ENCODE peak calls at places on chromosomes 12 and 14, in ten cellular contexts. Y is IMR-90, I is HAP-1, M is GM06990, L is H7, Z is Karpas-422, D is lower lobe of right lung, V is MG63, A is mesenchymal stem cell, N is sigmoid colon. J is an unnamed sample.

GRCh38 chr12:58657175-58657574 is 263.1 kb downstream of the LRIG3 start:
- DNase-seq in Y (no peak), I (no peak), M (no peak), L (no peak), Z (no peak), D (no peak), V (no peak), A (no peak), N (no peak), J (no peak)

GRCh38 chr14:69980457-69981414 is 101.5 kb downstream of the SMOC1 start:
- DNase-seq in Y (no peak), I (no peak), M (no peak), L (no peak), Z (no peak), D (no peak), V (no peak), A (no peak), N (no peak), J (no peak)

GRCh38 chr14:66514206-66514605 is 6.3 kb downstream of the GPHN start:
- DNase-seq in Y (no peak), I (no peak), M (no peak), L (no peak), Z (no peak), D (no peak), V (no peak), A (peak; percentile 25), N (no peak), J (no peak)

GRCh38 chr12:49635656-49636055 is 12.3 kb downstream of the PRPF40B start:
- DNase-seq in Y (no peak), I (no peak), M (no peak), L (no peak), Z (no peak), D (no peak), V (no peak), A (no peak), N (no peak), J (no peak)

GRCh38 chr14:69261761-69262331 is 1.9 kb downstream of the GALNT16 start:
- DNase-seq in Y (peak; percentile 15), I (no peak), M (no peak), L (peak; percentile 57), Z (no peak), D (no peak), V (no peak), A (no peak), N (no peak), J (no peak)

GRCh38 chr14:60092516-60092915 is 793 bp downstream of the PCNX4 start:
- DNase-seq in Y (peak; percentile 41), I (no peak), M (peak; percentile 5), L (no peak), Z (peak; percentile 83), D (no peak), V (no peak), A (peak; percentile 54), N (no peak), J (no peak)

GRCh38 chr12:49482095-49483051 is 56.5 kb upstream of the KCNH3 start:
- DNase-seq in Y (peak; percentile 39), I (no peak), M (no peak), L (no peak), Z (no peak), D (no peak), V (peak; percentile 58), A (no peak), N (no peak), J (peak; percentile 72)

GRCh38 chr12:103672401-103673119 is 85.5 kb downstream of the STAB2 start:
- DNase-seq in Y (peak; percentile 30), I (no peak), M (no peak), L (no peak), Z (no peak), D (no peak), V (peak; percentile 15), A (no peak), N (no peak), J (no peak)

GRCh38 chr14:24065408-24065807 is 6.0 kb upstream of the CPNE6 start:
- DNase-seq in Y (no peak), I (no peak), M (no peak), L (peak; percentile 43), Z (no peak), D (no peak), V (no peak), A (no peak), N (no peak), J (no peak)

GRCh38 chr14:96085369-96085768 is 46.2 kb downstream of the C14orf132 start:
- DNase-seq in Y (no peak), I (no peak), M (no peak), L (no peak), Z (peak; percentile 83), D (no peak), V (no peak), A (no peak), N (peak; percentile 13), J (no peak)

GRCh38 chr14:50961606-50962259 is 17.4 kb upstream of the PYGL start:
- DNase-seq in Y (peak; percentile 97), I (peak; percentile 77), M (no peak), L (no peak), Z (no peak), D (no peak), V (no peak), A (peak; percentile 95), N (no peak), J (no peak)
- H3K4me3 ChIP-seq in Y (peak overlapping the region; percentile 17), I (peak overlapping the region; percentile 8), M (no peak overlapping the region), L (no peak overlapping the region), Z (no peak overlapping the region), D (no peak overlapping the region), V (no peak overlapping the region), A (no peak overlapping the region), N (no peak overlapping the region), J (no peak overlapping the region)

GRCh38 chr14:74893614-74894091 is 11.9 kb downstream of the DLST start:
- DNase-seq in Y (no peak), I (no peak), M (no peak), L (no peak), Z (no peak), D (no peak), V (no peak), A (no peak), N (no peak), J (no peak)

GRCh38 chr14:74896400-74896799 is 14.7 kb downstream of the DLST start:
- DNase-seq in Y (no peak), I (no peak), M (no peak), L (no peak), Z (no peak), D (no peak), V (no peak), A (no peak), N (no peak), J (peak; percentile 13)

GRCh38 chr14:74898083-74898482 is 16.4 kb downstream of the DLST start:
- DNase-seq in Y (no peak), I (no peak), M (no peak), L (no peak), Z (no peak), D (no peak), V (no peak), A (no peak), N (no peak), J (no peak)

GRCh38 chr14:74898694-74899093 is 17.0 kb downstream of the DLST start:
- DNase-seq in Y (no peak), I (no peak), M (no peak), L (no peak), Z (no peak), D (no peak), V (no peak), A (no peak), N (no peak), J (no peak)

GRCh38 chr14:74897642-74898041 is 15.9 kb downstream of the DLST start:
- DNase-seq in Y (no peak), I (no peak), M (no peak), L (no peak), Z (no peak), D (no peak), V (no peak), A (no peak), N (no peak), J (no peak)
- H3K36me3 ChIP-seq in Y (peaks cover 79% of the 10 kb centered on the region), I (peaks cover 100% of the 10 kb centered on the region), M (peaks cover 34% of the 10 kb centered on the region), L (peaks cover 74% of the 10 kb centered on the region), Z (peaks cover 91% of the 10 kb centered on the region), D (peaks cover 100% of the 10 kb centered on the region), V (peaks cover 50% of the 10 kb centered on the region), A (peaks cover 68% of the 10 kb centered on the region), N (peaks cover 96% of the 10 kb centered on the region), J (peaks cover 53% of the 10 kb centered on the region)

DNA sequence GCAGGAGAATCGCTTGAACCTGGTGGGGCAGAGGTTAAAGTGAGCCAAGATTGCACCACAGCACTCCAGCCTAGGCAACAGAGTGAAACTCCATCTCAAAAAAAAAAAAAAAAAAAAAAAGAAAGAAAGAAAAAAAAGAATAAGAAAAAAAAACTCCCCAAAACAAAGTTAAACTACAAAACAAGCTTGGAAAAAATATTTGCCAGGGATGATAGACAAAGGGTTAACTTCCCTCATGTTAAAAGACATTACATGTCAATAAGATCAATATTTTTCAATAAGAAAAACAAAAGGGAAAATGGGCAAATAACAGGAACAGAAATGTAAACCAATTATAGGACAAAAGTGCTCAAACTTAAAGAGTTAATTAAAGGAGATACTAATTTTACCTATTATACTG is 26.4 kb upstream of the HIGD1C start:
- DNase-seq in Y (no peak), I (no peak), M (no peak), L (no peak), Z (no peak), D (no peak), V (no peak), A (no peak), N (no peak), J (no peak)
- H3K4me3 ChIP-seq in Y (no peak overlapping the region), I (peak overlapping the region; percentile 36), M (peak overlapping the region; percentile 54), L (peak overlapping the region; percentile 57), Z (peak overlapping the region; percentile 93), D (peak overlapping the region; percentile 84), V (no peak overlapping the region), A (no peak overlapping the region), N (peak overlapping the region; percentile 78), J (no peak overlapping the region)

DNA sequence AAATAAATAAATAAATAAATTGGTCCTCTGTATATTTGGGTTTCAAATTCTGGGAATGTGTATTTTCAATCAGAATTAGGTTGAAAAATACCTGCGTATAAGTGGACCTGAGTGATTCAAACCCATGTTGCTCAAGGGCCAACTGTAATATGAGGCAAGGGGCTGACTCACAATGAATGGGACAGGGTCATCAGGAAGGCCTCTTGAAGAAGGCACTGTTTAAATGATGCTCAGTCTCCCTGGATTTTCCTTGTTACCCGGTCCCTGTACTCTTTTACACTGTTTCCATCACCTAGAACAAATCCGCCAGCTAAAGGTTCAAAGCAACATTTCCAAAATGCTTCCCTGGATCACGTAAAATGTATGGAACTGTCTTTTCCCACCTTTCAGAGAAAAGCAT is 3.8 kb downstream of the PSMB5 start:
- DNase-seq in Y (peak; percentile 40), I (no peak), M (no peak), L (no peak), Z (no peak), D (no peak), V (no peak), A (no peak), N (no peak), J (no peak)
- H3K36me3 ChIP-seq in Y (peaks cover 18% of the 10 kb centered on the region), I (peaks cover 75% of the 10 kb centered on the region), M (peaks cover 10% of the 10 kb centered on the region), L (peaks cover 25% of the 10 kb centered on the region), Z (peaks cover 34% of the 10 kb centered on the region), D (peaks cover 72% of the 10 kb centered on the region), V (peaks cover 37% of the 10 kb centered on the region), A (peaks cover 33% of the 10 kb centered on the region), N (peaks cover 33% of the 10 kb centered on the region), J (peaks cover 29% of the 10 kb centered on the region)

DNA sequence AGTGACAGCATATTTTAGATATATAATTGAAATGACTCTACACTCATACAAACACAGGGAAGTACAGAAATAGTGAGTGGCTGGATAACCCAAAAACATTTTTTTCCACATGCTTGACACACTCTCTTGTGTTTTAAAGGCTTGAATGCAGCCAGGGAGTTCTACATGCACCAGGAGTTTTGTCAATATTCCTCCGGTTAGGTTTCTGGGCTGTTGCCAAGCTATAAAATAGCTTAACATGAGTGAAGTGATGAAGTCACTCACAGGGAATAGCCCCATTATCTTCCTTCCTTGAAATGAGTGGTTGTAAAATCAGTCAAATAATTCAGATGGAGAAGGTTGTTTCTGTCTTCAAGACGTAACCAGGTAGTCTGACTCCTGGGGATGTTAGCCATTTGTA is 582.7 kb downstream of the SLC6A15 start:
- DNase-seq in Y (no peak), I (peak; percentile 9), M (no peak), L (no peak), Z (no peak), D (no peak), V (no peak), A (no peak), N (no peak), J (no peak)
- H3K4me3 ChIP-seq in Y (no peak overlapping the region), I (no peak overlapping the region), M (no peak overlapping the region), L (no peak overlapping the region), Z (no peak overlapping the region), D (no peak overlapping the region), V (no peak overlapping the region), A (no peak overlapping the region), N (no peak overlapping the region), J (no peak overlapping the region)

J was measured in trophoblast cell.